ENCODE peak calls at places on chromosomes 11 and 22, in five cellular contexts. K, C, Y, Z and H are unnamed samples.

GRCh38 chr11:16392646-16393045 is 36.3 kb upstream of the SOX6 start:
- DNase-seq in Y (peak; percentile 19), K (no peak), C (no peak), Z (no peak), H (peak; percentile 21)

GRCh38 chr22:30312053-30312452 is 14.7 kb downstream of the TBC1D10A start:
- DNase-seq in C (no peak), Z (no peak), K (no peak), Y (peak; percentile 83), H (no peak)

GRCh38 chr22:30309981-30310672 is 16.6 kb downstream of the TBC1D10A start:
- DNase-seq in C (peak; percentile 58), Y (peak; percentile 72), Z (no peak), K (no peak), H (no peak)

GRCh38 chr11:6319879-6320410 is 356 bp downstream of the CAVIN3 start:
- DNase-seq in Z (peak; percentile 35), Y (peak; percentile 91), C (no peak), K (peak; percentile 82), H (peak; percentile 15)

GRCh38 chr11:17439316-17439782 is 37.3 kb downstream of the ABCC8 start:
- DNase-seq in Y (no peak), C (no peak), K (peak; percentile 68), Z (no peak), H (no peak)

GRCh38 chr11:88174627-88175003 is 628 bp downstream of the RAB38 start:
- DNase-seq in Y (peak; percentile 86), Z (no peak), C (no peak), K (peak; percentile 24), H (no peak)

GRCh38 chr11:69352715-69353325 is 58.9 kb downstream of the MYEOV start:
- DNase-seq in C (no peak), Z (no peak), Y (peak; percentile 99), K (peak; percentile 65), H (peak; percentile 31)

GRCh38 chr11:63567044-63567840 is 4.1 kb upstream of the PLAAT2 start:
- DNase-seq in K (peak; percentile 95), Z (no peak), Y (peak; percentile 88), C (peak; percentile 95), H (peak; percentile 67)

GRCh38 chr22:35910926-35911325 is 117.7 kb downstream of the RBFOX2 start:
- DNase-seq in Y (no peak), Z (no peak), C (no peak), K (no peak), H (no peak)

GRCh38 chr11:75591966-75592365 is 29.9 kb downstream of the SERPINH1 start:
- DNase-seq in Z (no peak), Y (no peak), C (no peak), K (no peak), H (no peak)
- TF ChIP-seq RCOR1 in Z (no peak), Y (no peak), C (no peak), K (no peak), H (no peak)

DNA sequence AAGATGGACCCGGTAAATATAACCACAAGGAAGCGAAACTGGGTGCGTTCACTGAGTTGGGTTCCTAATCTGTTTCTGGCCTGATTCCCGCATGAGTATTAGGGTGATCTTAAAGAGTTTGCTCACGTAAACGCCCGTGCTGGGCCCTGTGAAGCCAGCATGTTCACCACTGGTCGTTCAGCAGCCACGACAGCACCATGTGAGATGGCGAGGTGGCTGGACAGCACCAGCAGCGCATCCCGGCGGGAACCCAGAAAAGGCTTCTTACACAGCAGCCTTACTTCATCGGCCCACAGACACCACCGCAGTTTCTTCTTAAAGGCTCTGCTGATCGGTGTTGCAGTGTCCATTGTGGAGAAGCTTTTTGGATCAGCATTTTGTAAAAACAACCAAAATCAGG is 74.4 kb downstream of the NCAPD3 start:
- DNase-seq in C (no peak), K (no peak), Z (no peak), Y (no peak), H (no peak)
- TF ChIP-seq RCOR1 in C (no peak), K (no peak), Z (no peak), Y (no peak), H (no peak)

GRCh38 chr11:65558002-65558784 is at the start of gene LTBP3:
- DNase-seq in Y (peak; percentile 71), K (peak; percentile 64), Z (peak; percentile 90), C (no peak), H (peak; percentile 87)
- TF ChIP-seq RCOR1 in Y (no peak), K (no peak), Z (no peak), C (no peak), H (no peak)

GRCh38 chr11:86991341-86991740 is 36.1 kb upstream of the FZD4 start:
- DNase-seq in Y (no peak), K (no peak), C (no peak), Z (no peak), H (no peak)

GRCh38 chr11:86990079-86990478 is 34.9 kb upstream of the FZD4 start:
- DNase-seq in Z (no peak), Y (peak; percentile 21), K (no peak), C (no peak), H (no peak)

GRCh38 chr11:86987687-86988086 is 32.5 kb upstream of the FZD4 start:
- DNase-seq in Z (no peak), C (no peak), Y (no peak), K (no peak), H (no peak)

GRCh38 chr11:86988351-86988881 is 33.2 kb upstream of the FZD4 start:
- DNase-seq in C (no peak), Z (no peak), K (no peak), Y (no peak), H (peak; percentile 6)

DNA sequence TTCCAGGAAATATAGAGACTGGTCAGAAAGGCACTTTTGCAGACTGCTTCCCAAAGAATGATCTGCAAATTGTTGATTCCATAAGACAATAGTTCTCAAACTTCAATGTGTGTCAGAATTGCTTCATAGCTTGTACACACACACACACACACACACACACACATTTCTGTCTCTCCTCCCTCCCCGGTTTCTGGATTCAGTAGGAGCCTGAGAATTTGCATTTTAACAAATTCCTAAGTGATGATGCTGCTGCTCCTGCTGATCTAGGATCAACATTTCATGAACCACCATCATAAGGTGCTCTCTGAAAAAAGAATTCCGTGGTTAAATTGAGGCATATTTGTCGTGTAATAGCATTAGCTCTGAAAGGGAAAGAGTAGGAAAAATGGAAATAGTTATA is 35.3 kb upstream of the FZD4 start:
- DNase-seq in K (peak; percentile 22), Y (peak; percentile 79), C (no peak), Z (no peak), H (no peak)
- TF ChIP-seq RCOR1 in K (no peak), Y (no peak), C (no peak), Z (no peak), H (no peak)

GRCh38 chr11:102325088-102325487 is 7.8 kb downstream of the BIRC3 start:
- DNase-seq in C (no peak), Y (no peak), Z (no peak), K (no peak), H (no peak)

GRCh38 chr11:102330226-102330625 is 12.9 kb downstream of the BIRC3 start:
- DNase-seq in C (no peak), Y (peak; percentile 28), Z (no peak), K (no peak), H (no peak)

GRCh38 chr11:102332611-102332994 is 14.4 kb upstream of the BIRC2 start:
- DNase-seq in Y (no peak), Z (no peak), K (no peak), C (no peak), H (no peak)

GRCh38 chr11:102323542-102324261 is 6.4 kb downstream of the BIRC3 start:
- DNase-seq in C (no peak), K (no peak), Z (no peak), Y (peak; percentile 84), H (no peak)

DNA sequence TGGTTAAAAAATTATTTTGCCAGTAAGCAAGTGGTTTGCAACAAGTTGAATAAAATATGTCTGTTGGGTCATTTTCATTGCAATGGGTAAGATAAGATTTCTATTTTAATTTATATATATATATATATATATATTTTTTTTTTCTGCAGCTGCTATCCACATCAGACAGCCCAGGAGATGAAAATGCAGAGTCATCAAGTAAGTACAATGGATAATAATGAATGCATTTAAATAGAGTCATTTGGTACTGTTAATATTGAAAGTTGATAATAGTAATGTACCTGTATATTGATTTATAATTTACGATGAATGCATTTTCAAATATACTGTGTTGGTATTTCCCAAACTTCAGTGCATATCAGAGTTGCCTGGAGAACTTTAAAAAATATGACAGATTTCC is 11.5 kb downstream of the BIRC3 start:
- DNase-seq in C (no peak), K (no peak), Y (no peak), Z (no peak), H (no peak)
- TF ChIP-seq RCOR1 in C (no peak), K (no peak), Y (no peak), Z (no peak), H (no peak)

GRCh38 chr11:57567210-57567511 is 311 bp downstream of the UBE2L6 start:
- DNase-seq in C (no peak), Z (no peak), Y (peak; percentile 13), K (no peak), H (no peak)

GRCh38 chr11:57568330-57568766 is 876 bp upstream of the UBE2L6 start:
- DNase-seq in K (no peak), C (peak; percentile 51), Z (no peak), Y (peak; percentile 67), H (no peak)

GRCh38 chr11:57567512-57568329 is at the start of gene UBE2L6:
- DNase-seq in Z (peak; percentile 91), Y (no peak), K (peak; percentile 76), C (no peak), H (peak; percentile 82)

GRCh38 chr11:57566035-57566504 is 1.4 kb downstream of the UBE2L6 start:
- DNase-seq in K (no peak), Y (peak; percentile 63), C (peak; percentile 68), Z (no peak), H (peak; percentile 30)

GRCh38 chr11:57566564-57567209 is 785 bp downstream of the UBE2L6 start:
- DNase-seq in C (no peak), Z (peak; percentile 35), Y (no peak), K (no peak), H (no peak)
- TF ChIP-seq RCOR1 in C (no peak), Z (no peak), Y (no peak), K (no peak), H (no peak)

GRCh38 chr22:47233316-47234243 is 471.1 kb downstream of the TBC1D22A start:
- DNase-seq in C (no peak), Z (no peak), K (no peak), Y (no peak), H (no peak)

GRCh38 chr22:47232753-47233152 is 470.3 kb downstream of the TBC1D22A start:
- DNase-seq in C (no peak), Y (no peak), K (no peak), Z (no peak), H (no peak)

GRCh38 chr22:47228767-47229166 is 466.3 kb downstream of the TBC1D22A start:
- DNase-seq in Z (no peak), C (no peak), K (no peak), Y (no peak), H (no peak)

GRCh38 chr22:47231759-47232158 is 469.3 kb downstream of the TBC1D22A start:
- DNase-seq in C (no peak), K (no peak), Y (no peak), Z (no peak), H (no peak)

DNA sequence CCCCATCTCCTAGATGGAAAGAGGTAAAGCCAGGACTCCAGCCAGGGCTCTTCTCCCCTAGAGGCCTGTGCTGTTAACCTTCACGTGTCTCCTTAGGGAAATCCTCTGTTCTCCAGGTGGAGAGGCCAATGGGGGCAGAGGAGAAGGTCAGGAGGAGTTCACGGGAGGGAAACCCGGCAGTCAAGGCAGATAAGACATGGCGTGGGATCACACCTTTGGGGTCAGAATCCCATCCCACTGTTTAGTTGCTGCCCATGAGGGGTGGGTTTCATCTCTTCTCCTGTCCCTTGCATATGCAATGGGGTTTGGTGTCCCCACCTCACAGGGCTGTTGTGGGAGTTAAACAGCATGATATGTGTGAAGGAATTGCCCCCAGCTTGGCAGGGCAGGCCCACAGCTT is 469.7 kb downstream of the TBC1D22A start:
- DNase-seq in K (no peak), Y (no peak), C (no peak), Z (no peak), H (no peak)
- TF ChIP-seq RCOR1 in K (no peak), Y (no peak), C (no peak), Z (no peak), H (no peak)

GRCh38 chr11:113488931-113489351 is 13.7 kb upstream of the DRD2 start:
- DNase-seq in Y (no peak), C (no peak), Z (no peak), K (no peak), H (no peak)
- TF ChIP-seq RCOR1 in Y (no peak), C (no peak), Z (no peak), K (no peak), H (no peak)